ENCODE peak calls at places on chromosomes 12 and 14, in four cellular contexts. M, R, H and A are unnamed samples. For H3K27me3, the result is how much of the 10 kb centered on the place peaks cover.

GRCh38 chr14:90782892-90783291 is 33.3 kb downstream of the TTC7B start:
- DNase-seq in M (no peak), R (no peak), H (no peak), A (no peak)

GRCh38 chr12:2681426-2682205 is 113.2 kb upstream of the FKBP4 start:
- DNase-seq in M (no peak), R (no peak), H (no peak), A (no peak)

GRCh38 chr12:85179680-85180300 is 100.2 kb upstream of the ALX1 start:
- DNase-seq in M (no peak), R (peak), H (peak), A (no peak)

GRCh38 chr12:30882706-30883105 is 43.8 kb upstream of the TSPAN11 start:
- DNase-seq in M (no peak), R (peak), H (no peak), A (no peak)

GRCh38 chr12:11719678-11720099 is 70.2 kb downstream of the ETV6 start:
- DNase-seq in M (peak), R (peak), H (peak), A (peak)

GRCh38 chr12:28827841-28828240 is 321.2 kb upstream of the FAR2 start:
- DNase-seq in M (no peak), R (peak), H (no peak), A (no peak)

GRCh38 chr12:54352891-54353874 is 11.1 kb downstream of the GPR84 start:
- DNase-seq in M (peak), R (peak), H (no peak), A (no peak)

GRCh38 chr12:22169281-22169824 is 123.3 kb downstream of the CMAS start:
- DNase-seq in M (no peak), R (no peak), H (no peak), A (no peak)

GRCh38 chr12:5059358-5059757 is 15.7 kb downstream of the KCNA5 start:
- DNase-seq in M (no peak), R (no peak), H (no peak), A (no peak)

GRCh38 chr14:92507174-92507768 is 6.3 kb upstream of the RIN3 start:
- DNase-seq in M (no peak), R (no peak), H (no peak), A (no peak)

GRCh38 chr12:49231881-49232650 is 32.8 kb upstream of the TUBA1C start:
- DNase-seq in M (peak), R (peak), H (no peak), A (no peak)

GRCh38 chr12:107014050-107014449 is 27.1 kb upstream of the MTERF2 start:
- DNase-seq in M (no peak), R (no peak), H (no peak), A (no peak)

GRCh38 chr12:32159381-32159780 is 52.7 kb downstream of the BICD1 start:
- DNase-seq in M (no peak), R (no peak), H (no peak), A (no peak)

GRCh38 chr12:67940780-67941243 is 48.4 kb upstream of the IFNG-AS1 start:
- DNase-seq in M (no peak), R (peak), H (peak), A (no peak)

GRCh38 chr12:108823804-108824203 is 33.6 kb downstream of the SSH1 start:
- DNase-seq in M (no peak), R (peak), H (no peak), A (no peak)

GRCh38 chr12:93429852-93430251 is 11.9 kb downstream of the UBE2N start:
- DNase-seq in M (no peak), R (no peak), H (no peak), A (no peak)

GRCh38 chr12:26360062-26360461 is 164.7 kb downstream of the SSPN start:
- DNase-seq in M (no peak), R (no peak), H (no peak), A (no peak)

GRCh38 chr14:102776761-102777710 is at the start of gene TRAF3:
- DNase-seq in M (peak), R (peak), H (peak), A (peak)

GRCh38 chr12:52398176-52398575 is 8.0 kb downstream of the KRT82 start:
- DNase-seq in M (no peak), R (peak), H (no peak), A (no peak)

GRCh38 chr14:51592836-51593235 is 58.9 kb upstream of the FRMD6 start:
- DNase-seq in M (no peak), R (no peak), H (no peak), A (no peak)

GRCh38 chr12:104886418-104887401 is 71.4 kb downstream of the SLC41A2 start:
- DNase-seq in M (no peak), R (peak), H (peak), A (no peak)

GRCh38 chr12:27400856-27401255 is 45.7 kb upstream of the SMCO2 start:
- DNase-seq in M (no peak), R (no peak), H (no peak), A (no peak)

GRCh38 chr12:66060361-66060907 is 70.1 kb downstream of the LLPH start:
- DNase-seq in M (no peak), R (no peak), H (no peak), A (no peak)

GRCh38 chr12:66269757-66270383 is 32.4 kb upstream of the HELB start:
- DNase-seq in M (no peak), R (peak), H (peak), A (no peak)

GRCh38 chr12:39296496-39296895 is 146.4 kb downstream of the KIF21A start:
- DNase-seq in M (no peak), R (no peak), H (no peak), A (no peak)

GRCh38 chr14:61388173-61388975 is 67.0 kb downstream of the PRKCH start:
- DNase-seq in M (no peak), R (peak), H (no peak), A (no peak)

GRCh38 chr14:75860561-75861160 is 121.1 kb downstream of the TGFB3 start:
- DNase-seq in M (no peak), R (no peak), H (no peak), A (no peak)

GRCh38 chr12:132342828-132343227 is 13.4 kb upstream of the GALNT9 start:
- DNase-seq in M (no peak), R (no peak), H (no peak), A (no peak)

GRCh38 chr14:23941669-23942068 is 11.9 kb upstream of the DHRS4 start:
- DNase-seq in M (no peak), R (no peak), H (no peak), A (no peak)

GRCh38 chr14:28677381-28677780 is 89.2 kb upstream of the FOXG1 start:
- DNase-seq in M (no peak), R (no peak), H (no peak), A (no peak)

GRCh38 chr14:32413967-32414640 is 85.0 kb downstream of the AKAP6 start:
- DNase-seq in M (no peak), R (peak), H (no peak), A (no peak)

GRCh38 chr14:77483851-77484250 is 14.8 kb downstream of the ISM2 start:
- DNase-seq in M (no peak), R (no peak), H (no peak), A (no peak)

GRCh38 chr14:77681196-77682157 is 26.3 kb downstream of the ALKBH1 start:
- DNase-seq in M (no peak), R (no peak), H (no peak), A (no peak)

GRCh38 chr14:76267322-76268012 is 108.5 kb upstream of the ESRRB start:
- DNase-seq in M (peak), R (peak), H (peak), A (peak)

GRCh38 chr12:75471928-75472865 is 8.4 kb upstream of the GLIPR1 start:
- DNase-seq in M (no peak), R (no peak), H (no peak), A (no peak)

GRCh38 chr12:56922032-56922431 is 12.2 kb downstream of the SDR9C7 start:
- DNase-seq in M (no peak), R (no peak), H (no peak), A (no peak)

GRCh38 chr12:91361864-91362263 is 179.2 kb upstream of the DCN start:
- DNase-seq in M (no peak), R (peak), H (no peak), A (no peak)

GRCh38 chr12:113214938-113215400 is 6.3 kb upstream of the TPCN1 start:
- DNase-seq in M (no peak), R (peak), H (peak), A (peak)

DNA sequence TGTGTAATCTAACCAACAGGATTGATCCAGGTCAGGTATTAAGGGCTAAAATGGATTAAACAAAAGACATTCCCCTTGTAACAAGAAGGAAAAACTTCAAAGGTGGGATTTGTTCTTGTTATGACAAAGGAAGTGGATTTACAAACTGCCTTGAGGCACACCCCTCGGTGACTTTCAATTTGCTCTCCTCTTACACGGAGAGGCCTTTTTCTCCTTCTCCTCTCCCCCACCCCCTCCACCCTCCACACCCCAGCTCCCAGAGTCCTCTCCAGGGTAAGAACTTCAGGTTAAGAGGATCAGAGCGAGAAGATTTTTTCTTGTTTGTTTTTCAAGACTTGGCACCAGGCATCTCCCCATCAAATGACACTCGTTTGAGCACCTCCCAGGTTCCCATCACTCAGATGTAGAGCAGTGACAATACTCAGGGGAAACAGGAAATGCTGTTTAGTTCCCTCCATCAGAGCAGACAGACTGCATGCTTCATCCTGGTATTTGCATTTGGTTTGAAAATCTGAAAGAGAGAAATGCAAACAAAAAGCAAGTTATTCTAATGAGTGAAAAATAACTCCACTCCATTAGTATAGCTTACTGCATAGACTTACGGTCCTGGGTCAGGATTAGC is 77.6 kb upstream of the TMEM260 start:
- DNase-seq in M (no peak), R (no peak), H (no peak), A (no peak)
- H3K27me3 ChIP-seq in M (half or more), R (under half), H (under half), A (under half)

DNA sequence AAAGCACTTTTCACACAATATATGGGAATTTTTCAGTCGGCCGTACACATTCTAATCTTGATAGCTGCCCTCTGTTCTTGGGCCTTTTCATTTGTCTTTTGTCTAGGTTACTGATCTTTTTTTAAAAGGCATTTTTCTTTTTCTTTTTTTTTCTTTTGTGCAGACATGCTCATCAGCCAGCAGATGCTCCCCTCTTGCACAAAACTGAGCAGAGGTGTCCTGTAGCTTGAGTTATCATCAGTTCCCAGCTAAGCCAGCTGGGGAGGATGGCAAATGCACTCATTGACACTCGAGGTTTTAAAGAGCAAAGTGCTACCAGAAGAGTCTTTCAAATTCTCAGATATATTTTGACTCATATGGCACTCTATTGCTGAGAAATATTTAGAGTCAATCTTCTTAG is 913.9 kb upstream of the SEL1L start:
- DNase-seq in M (no peak), R (no peak), H (no peak), A (no peak)
- TF ChIP-seq CTCF in M (no peak), R (no peak), H (no peak), A (no peak)

DNA sequence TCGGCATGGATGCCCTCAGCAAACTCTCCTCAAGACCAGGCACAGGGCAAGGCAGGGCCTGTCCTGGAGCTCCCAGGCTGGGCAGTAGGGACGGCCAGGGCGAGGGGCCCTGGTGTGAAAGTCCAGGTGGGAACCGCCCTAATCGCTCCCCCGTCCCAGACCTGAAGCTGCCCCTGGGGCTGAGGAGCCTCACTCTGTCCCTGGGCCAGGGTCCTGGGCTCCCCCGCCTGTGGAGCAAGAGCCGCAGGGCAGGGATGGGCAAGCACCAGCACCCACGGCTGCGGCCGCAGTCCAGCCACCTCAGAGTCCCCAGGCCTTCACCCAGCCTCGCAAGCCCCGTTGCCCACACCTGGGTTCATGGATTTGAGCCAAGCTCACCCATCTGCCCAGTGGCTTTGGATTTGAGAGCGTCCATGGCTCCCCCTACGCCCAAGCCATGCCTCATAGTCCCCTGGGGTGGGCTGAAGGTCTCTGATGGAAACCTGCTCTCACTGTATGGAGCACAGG is 102.4 kb upstream of the C14orf180 start:
- DNase-seq in M (no peak), R (no peak), H (no peak), A (no peak)
- H3K27me3 ChIP-seq in M (under half), R (under half), H (under half), A (under half)

GRCh38 chr14:99936738-99937474 is 128.3 kb upstream of the EVL start:
- DNase-seq in M (no peak), R (no peak), H (no peak), A (no peak)
- TF ChIP-seq CTCF in M (peak), R (no peak), H (peak), A (no peak)